ENCODE peak calls at places on chromosome 3, in six cellular contexts. E is brain microvascular endothelial cell; O is effector CD4-positive, alpha-beta T cell; K is H1; V is T-helper 2 cell; G is H7. U is an unnamed sample.

GRCh38 chr3:128413003-128413370 is 53.7 kb downstream of the DNAJB8 start:
- DNase-seq in E (no peak), O (no peak), K (no peak), V (no peak), G (peak; percentile 90), U (no peak)

GRCh38 chr3:72744330-72744729 is 103.9 kb downstream of the SHQ1 start:
- DNase-seq in E (no peak), O (no peak), K (no peak), V (no peak), G (no peak), U (no peak)

GRCh38 chr3:149021830-149022229 is 30.5 kb downstream of the GYG1 start:
- DNase-seq in E (no peak), O (no peak), K (no peak), V (no peak), G (peak; percentile 17), U (no peak)

GRCh38 chr3:72587282-72587681 is 261.0 kb downstream of the SHQ1 start:
- DNase-seq in E (no peak), O (no peak), K (no peak), V (no peak), G (no peak), U (no peak)

GRCh38 chr3:100603449-100603848 is 6.0 kb upstream of the ADGRG7 start:
- DNase-seq in E (peak; percentile 29), O (no peak), K (no peak), V (peak; percentile 39), G (peak; percentile 22), U (no peak)

GRCh38 chr3:186451371-186451770 is 89.3 kb upstream of the DGKG start:
- DNase-seq in E (no peak), O (no peak), K (peak; percentile 26), V (no peak), G (no peak), U (no peak)

GRCh38 chr3:62415312-62415791 is 42.0 kb upstream of the FEZF2 start:
- DNase-seq in E (no peak), O (no peak), K (peak; percentile 68), V (no peak), G (peak; percentile 57), U (no peak)

GRCh38 chr3:127439621-127440020 is 150.9 kb downstream of the TPRA1 start:
- DNase-seq in E (no peak), O (no peak), K (peak; percentile 23), V (no peak), G (no peak), U (no peak)

GRCh38 chr3:189146842-189147241 is 24.9 kb upstream of the TPRG1 start:
- DNase-seq in E (no peak), O (no peak), K (no peak), V (no peak), G (no peak), U (no peak)

U was measured in AG09309.